ENCODE peak calls at places on chromosomes 13 and 19, in seven cellular contexts. Z is breast epithelium, A is thyroid gland, Q is tibial nerve, J is cardiac muscle cell, L is pancreas, B is OCI-LY7. N is an unnamed sample.

GRCh38 chr13:107867701-107868661 is 347.4 kb downstream of the LIG4 start:
- DNase-seq in Z (no peak), A (no peak), Q (no peak), J (peak; percentile 70), L (peak; percentile 40), B (no peak), N (no peak)

GRCh38 chr19:3838661-3839060 is 30.2 kb downstream of the ZFR2 start:
- DNase-seq in Z (no peak), A (no peak), Q (no peak), J (no peak), L (no peak), B (no peak), N (no peak)

GRCh38 chr19:48346161-48346560 is 17.6 kb downstream of the TMEM143 start:
- DNase-seq in Z (no peak), A (no peak), Q (no peak), J (no peak), L (no peak), B (no peak), N (no peak)

GRCh38 chr13:101916108-101916757 is 463.8 kb downstream of the ITGBL1 start:
- DNase-seq in Z (no peak), A (peak; percentile 7), Q (no peak), J (peak; percentile 63), L (peak; percentile 12), B (no peak), N (no peak)

GRCh38 chr19:31674503-31675186 is 325.4 kb upstream of the TSHZ3 start:
- DNase-seq in Z (no peak), A (no peak), Q (no peak), J (no peak), L (no peak), B (no peak), N (no peak)

GRCh38 chr13:110610955-110611595 is 4.3 kb upstream of the NAXD start:
- DNase-seq in Z (no peak), A (no peak), Q (no peak), J (no peak), L (no peak), B (no peak), N (no peak)

GRCh38 chr13:42497798-42498197 is 76.2 kb upstream of the TNFSF11 start:
- DNase-seq in Z (no peak), A (no peak), Q (no peak), J (no peak), L (no peak), B (no peak), N (no peak)

GRCh38 chr19:48367855-48368254 is 3.7 kb downstream of the SYNGR4 start:
- DNase-seq in Z (no peak), A (peak; percentile 72), Q (no peak), J (no peak), L (peak; percentile 42), B (no peak), N (no peak)

GRCh38 chr13:111139874-111140561 is 24.9 kb downstream of the ARHGEF7 start:
- DNase-seq in Z (no peak), A (no peak), Q (no peak), J (no peak), L (no peak), B (no peak), N (no peak)

GRCh38 chr19:14476663-14477401 is 1.7 kb upstream of the PTGER1 start:
- DNase-seq in Z (no peak), A (no peak), Q (peak; percentile 63), J (peak; percentile 57), L (no peak), B (peak; percentile 24), N (no peak)

GRCh38 chr13:60000986-60001385 is 162.7 kb downstream of the DIAPH3 start:
- DNase-seq in Z (no peak), A (no peak), Q (no peak), J (no peak), L (no peak), B (no peak), N (no peak)

GRCh38 chr13:79631260-79631659 is 150.3 kb downstream of the NDFIP2 start:
- DNase-seq in Z (peak; percentile 65), A (peak; percentile 12), Q (no peak), J (no peak), L (no peak), B (no peak), N (no peak)

GRCh38 chr13:33710924-33711323 is 107.0 kb upstream of the RFC3 start:
- DNase-seq in Z (no peak), A (no peak), Q (no peak), J (no peak), L (no peak), B (peak; percentile 45), N (no peak)

GRCh38 chr19:48274173-48274572 is 4.3 kb downstream of the ZNF114 start:
- DNase-seq in Z (no peak), A (no peak), Q (no peak), J (no peak), L (no peak), B (no peak), N (no peak)

GRCh38 chr13:24664726-24665409 is 15.3 kb upstream of the ATP12A start:
- DNase-seq in Z (no peak), A (no peak), Q (no peak), J (no peak), L (no peak), B (no peak), N (no peak)

GRCh38 chr19:51016798-51017683 is 2.5 kb downstream of the KLK10 start:
- DNase-seq in Z (peak; percentile 81), A (peak; percentile 38), Q (peak; percentile 9), J (peak; percentile 74), L (peak; percentile 79), B (peak; percentile 20), N (peak; percentile 67)

GRCh38 chr13:63448654-63449053 is 2033.0 kb upstream of the PCDH20 start:
- DNase-seq in Z (no peak), A (no peak), Q (no peak), J (no peak), L (no peak), B (no peak), N (no peak)

GRCh38 chr13:50119593-50119992 is 104.3 kb downstream of the KCNRG start:
- DNase-seq in Z (no peak), A (no peak), Q (no peak), J (peak; percentile 19), L (no peak), B (no peak), N (no peak)

GRCh38 chr13:64810701-64811258 is 2419.4 kb downstream of the PCDH9 start:
- DNase-seq in Z (no peak), A (no peak), Q (no peak), J (no peak), L (no peak), B (no peak), N (no peak)

GRCh38 chr13:49693191-49693733 is 2.0 kb upstream of the EBPL start:
- DNase-seq in Z (no peak), A (no peak), Q (no peak), J (no peak), L (no peak), B (no peak), N (no peak)

GRCh38 chr19:28169168-28169862 is 1043.6 kb downstream of the UQCRFS1 start:
- DNase-seq in Z (no peak), A (no peak), Q (no peak), J (peak; percentile 67), L (no peak), B (no peak), N (no peak)

GRCh38 chr19:4877753-4878490 is 10.5 kb upstream of the PLIN3 start:
- DNase-seq in Z (peak; percentile 86), A (no peak), Q (no peak), J (no peak), L (no peak), B (peak; percentile 31), N (peak; percentile 94)

GRCh38 chr13:93951153-93951552 is 528.3 kb downstream of the DCT start:
- DNase-seq in Z (no peak), A (no peak), Q (no peak), J (no peak), L (no peak), B (no peak), N (no peak)

GRCh38 chr19:5002143-5002542 is 33.2 kb downstream of the KDM4B start:
- DNase-seq in Z (no peak), A (no peak), Q (no peak), J (no peak), L (no peak), B (no peak), N (no peak)

GRCh38 chr13:53242015-53242414 is 213.4 kb downstream of the OLFM4 start:
- DNase-seq in Z (no peak), A (no peak), Q (no peak), J (no peak), L (no peak), B (no peak), N (no peak)

GRCh38 chr13:40517486-40518311 is 148.7 kb downstream of the FOXO1 start:
- DNase-seq in Z (no peak), A (no peak), Q (no peak), J (no peak), L (no peak), B (peak; percentile 26), N (no peak)

GRCh38 chr19:49408816-49409440 is 14.3 kb downstream of the PTH2 start:
- DNase-seq in Z (no peak), A (no peak), Q (no peak), J (no peak), L (no peak), B (peak; percentile 44), N (no peak)
- H3K4me3 ChIP-seq in Z (no peak overlapping the region), A (no peak overlapping the region), Q (no peak overlapping the region), J (no peak overlapping the region), L (no peak overlapping the region), B (peak overlapping the region; percentile 54), N (no peak overlapping the region)

DNA sequence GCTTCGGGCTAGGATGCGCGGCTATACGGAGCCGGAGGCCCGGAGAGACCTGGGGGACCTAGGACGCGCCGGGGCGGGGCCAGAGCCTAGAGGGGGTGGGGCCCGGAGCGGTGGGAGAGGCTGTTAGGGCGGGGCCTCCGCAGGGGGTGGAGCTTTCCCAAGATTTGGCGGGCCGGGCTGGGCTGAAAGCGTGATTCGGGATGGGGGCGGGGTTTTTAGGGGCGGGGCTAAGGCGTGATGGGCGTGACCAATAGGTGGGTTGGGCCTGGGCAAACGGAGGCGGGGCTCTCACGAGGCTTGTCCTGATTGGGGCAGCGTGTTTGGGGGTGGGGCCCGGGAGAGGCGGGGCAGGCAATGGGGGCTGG is 439 bp downstream of the RAB11B start:
- DNase-seq in Z (peak; percentile 94), A (peak; percentile 91), Q (peak; percentile 97), J (peak; percentile 96), L (peak; percentile 98), B (peak; percentile 92), N (peak; percentile 96)
- H3K4me1 ChIP-seq in Z (peaks cover 31% of the 10 kb centered on the region), A (peaks cover 61% of the 10 kb centered on the region), Q (no peaks in the 10 kb centered on the region), J (no peaks in the 10 kb centered on the region), L (peaks cover 39% of the 10 kb centered on the region), B (peaks cover 14% of the 10 kb centered on the region), N (peaks cover 46% of the 10 kb centered on the region)

DNA sequence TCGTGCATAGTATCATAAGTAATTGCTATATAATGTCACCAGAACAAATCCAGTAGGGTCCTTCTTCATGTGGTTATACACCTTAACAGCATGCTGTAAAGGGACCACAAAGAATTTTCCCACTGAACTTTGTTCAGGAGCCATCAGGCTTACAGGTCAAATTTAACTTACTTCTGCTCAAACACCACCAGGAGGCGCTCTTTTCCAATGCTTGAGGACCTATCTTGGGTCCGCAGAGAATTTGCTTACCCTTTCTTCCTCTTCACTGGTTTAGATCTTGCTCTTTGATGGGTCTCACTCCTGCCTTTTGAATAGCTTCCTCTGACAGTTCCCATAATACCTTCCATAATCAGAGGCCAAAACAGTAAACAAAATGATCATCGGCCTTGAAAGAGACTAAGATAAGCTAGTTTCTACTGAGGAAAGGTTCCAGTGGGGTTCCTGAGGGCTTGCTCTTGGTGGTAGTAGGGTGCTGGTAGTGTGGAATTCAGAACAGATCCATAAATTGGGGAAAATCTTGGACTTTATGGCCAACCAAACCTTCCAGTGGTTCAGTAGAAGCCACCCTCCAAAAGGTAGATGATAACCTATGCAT is 37.4 kb downstream of the SCGB2B2 start:
- DNase-seq in Z (no peak), A (peak; percentile 34), Q (peak; percentile 27), J (peak; percentile 58), L (peak; percentile 70), B (peak; percentile 83), N (no peak)
- TF ChIP-seq CTCF in Z (peak; percentile 68), A (peak; percentile 22), Q (peak; percentile 63), J (peak; percentile 77), L (peak; percentile 80), B (peak; percentile 96), N (peak; percentile 87)

GRCh38 chr19:40277356-40277755 is 7.8 kb downstream of the AKT2 start:
- DNase-seq in Z (no peak), A (no peak), Q (no peak), J (no peak), L (no peak), B (no peak), N (no peak)
- H3K4me3 ChIP-seq in Z (no peak overlapping the region), A (no peak overlapping the region), Q (no peak overlapping the region), J (no peak overlapping the region), L (no peak overlapping the region), B (no peak overlapping the region), N (no peak overlapping the region)

N was measured in psoas muscle.